ENCODE peak calls at places on chromosomes 4 and X, in six cellular contexts. P is amniotic stem cell, D is SHP77 treated with DMSO at 0.1 percent for 48 hours, S is spleen, B is GM03348, O is A549. H is an unnamed sample.

GRCh38 chrX:152913915-152914314 is 16.0 kb downstream of the ZNF185 start:
- DNase-seq in P (no peak), O (no peak), B (no peak), D (no peak), S (no peak), H (no peak)

GRCh38 chr4:38145741-38146140 is 185.5 kb downstream of the PTTG2 start:
- DNase-seq in B (no peak), P (no peak), D (no peak), S (no peak), O (no peak), H (no peak)

GRCh38 chrX:47568656-47569295 is 7.8 kb downstream of the ARAF start:
- DNase-seq in P (no peak), O (peak), S (no peak), B (no peak), D (no peak), H (no peak)

GRCh38 chr4:149183638-149184037 is 632.0 kb downstream of the IQCM start:
- DNase-seq in P (no peak), O (no peak), B (no peak), S (no peak), D (no peak), H (no peak)

GRCh38 chrX:14029425-14030247 is at the start of gene GEMIN8:
- DNase-seq in O (peak), B (peak), D (peak), S (peak), P (peak), H (peak)

GRCh38 chr4:141410839-141411238 is 190.1 kb downstream of the ZNF330 start:
- DNase-seq in O (no peak), S (no peak), B (peak), D (no peak), P (peak), H (no peak)

GRCh38 chrX:276588-277171 is 4.5 kb upstream of the PLCXD1 start:
- DNase-seq in P (no peak), S (peak), B (peak), O (peak), D (no peak), H (no peak)

GRCh38 chrX:27599928-27600327 is 9.8 kb downstream of the DCAF8L2 start:
- DNase-seq in S (no peak), O (peak), B (no peak), P (no peak), D (no peak), H (no peak)

GRCh38 chrX:1743105-1743504 is 128.2 kb downstream of the ASMT start:
- DNase-seq in D (no peak), P (no peak), B (no peak), S (no peak), O (no peak), H (no peak)